ENCODE peak calls at places on chromosomes 1 and 21, in eight cellular contexts. V, D, O, L, J, U, W and H are unnamed samples.

GRCh38 chr1:23624440-23624839 is 65.1 kb upstream of the ID3 start:
- DNase-seq in V (no peak), D (no peak), O (no peak), L (no peak), J (no peak), U (no peak), W (no peak), H (no peak)

GRCh38 chr1:98278055-98278454 is 357.2 kb upstream of the DPYD start:
- DNase-seq in V (no peak), D (no peak), O (no peak), L (no peak), J (no peak), U (no peak), W (no peak), H (no peak)

GRCh38 chr1:162972768-162973167 is 96.4 kb upstream of the RGS4 start:
- DNase-seq in V (no peak), D (no peak), O (no peak), L (no peak), J (no peak), U (no peak), W (no peak), H (no peak)

GRCh38 chr1:156073740-156074139 is 8.5 kb downstream of the MEX3A start:
- DNase-seq in V (no peak), D (no peak), O (no peak), L (no peak), J (no peak), U (no peak), W (no peak), H (no peak)

GRCh38 chr1:113991467-113991997 is 12.3 kb downstream of the OLFML3 start:
- DNase-seq in V (no peak), D (no peak), O (no peak), L (no peak), J (no peak), U (no peak), W (no peak), H (no peak)

GRCh38 chr1:41018039-41018438 is 3.5 kb downstream of the SLFNL1 start:
- DNase-seq in V (no peak), D (no peak), O (no peak), L (no peak), J (no peak), U (no peak), W (no peak), H (no peak)

GRCh38 chr1:231590453-231591198 is 36.0 kb upstream of the DISC1 start:
- DNase-seq in V (peak), D (peak), O (no peak), L (peak), J (peak), U (no peak), W (no peak), H (peak)

GRCh38 chr1:111515291-111516007 is 12.0 kb upstream of the ADORA3 start:
- DNase-seq in V (no peak), D (peak), O (no peak), L (no peak), J (peak), U (no peak), W (no peak), H (peak)

GRCh38 chr1:217660353-217661062 is 29.4 kb downstream of the SPATA17 start:
- DNase-seq in V (peak), D (no peak), O (no peak), L (no peak), J (no peak), U (no peak), W (no peak), H (no peak)

GRCh38 chr1:16006552-16007485 is 2.8 kb downstream of the SRARP start:
- DNase-seq in V (peak), D (no peak), O (no peak), L (no peak), J (no peak), U (no peak), W (no peak), H (no peak)

GRCh38 chr1:202230939-202231645 is 37.5 kb downstream of the LGR6 start:
- DNase-seq in V (no peak), D (peak), O (no peak), L (no peak), J (no peak), U (no peak), W (no peak), H (no peak)

GRCh38 chr1:9078035-9078948 is 8.9 kb upstream of the SLC2A5 start:
- DNase-seq in V (no peak), D (no peak), O (no peak), L (no peak), J (no peak), U (no peak), W (no peak), H (no peak)

GRCh38 chr1:37561794-37562132 is 5.0 kb downstream of the DNALI1 start:
- DNase-seq in V (peak), D (no peak), O (peak), L (no peak), J (no peak), U (peak), W (no peak), H (no peak)

GRCh38 chr1:166999090-166999489 is 10.0 kb downstream of the MAEL start:
- DNase-seq in V (no peak), D (no peak), O (no peak), L (no peak), J (no peak), U (no peak), W (no peak), H (no peak)

GRCh38 chr21:46551636-46552241 is 53.1 kb downstream of the S100B start:
- DNase-seq in V (no peak), D (no peak), O (no peak), L (no peak), J (peak), U (no peak), W (peak), H (peak)

GRCh38 chr1:56417636-56418035 is 161.7 kb downstream of the PLPP3 start:
- DNase-seq in V (no peak), D (no peak), O (no peak), L (no peak), J (no peak), U (no peak), W (no peak), H (no peak)

GRCh38 chr1:178310685-178311105 is 186.1 kb downstream of the CLEC20A start:
- DNase-seq in V (peak), D (no peak), O (no peak), L (peak), J (no peak), U (peak), W (no peak), H (no peak)

DNA sequence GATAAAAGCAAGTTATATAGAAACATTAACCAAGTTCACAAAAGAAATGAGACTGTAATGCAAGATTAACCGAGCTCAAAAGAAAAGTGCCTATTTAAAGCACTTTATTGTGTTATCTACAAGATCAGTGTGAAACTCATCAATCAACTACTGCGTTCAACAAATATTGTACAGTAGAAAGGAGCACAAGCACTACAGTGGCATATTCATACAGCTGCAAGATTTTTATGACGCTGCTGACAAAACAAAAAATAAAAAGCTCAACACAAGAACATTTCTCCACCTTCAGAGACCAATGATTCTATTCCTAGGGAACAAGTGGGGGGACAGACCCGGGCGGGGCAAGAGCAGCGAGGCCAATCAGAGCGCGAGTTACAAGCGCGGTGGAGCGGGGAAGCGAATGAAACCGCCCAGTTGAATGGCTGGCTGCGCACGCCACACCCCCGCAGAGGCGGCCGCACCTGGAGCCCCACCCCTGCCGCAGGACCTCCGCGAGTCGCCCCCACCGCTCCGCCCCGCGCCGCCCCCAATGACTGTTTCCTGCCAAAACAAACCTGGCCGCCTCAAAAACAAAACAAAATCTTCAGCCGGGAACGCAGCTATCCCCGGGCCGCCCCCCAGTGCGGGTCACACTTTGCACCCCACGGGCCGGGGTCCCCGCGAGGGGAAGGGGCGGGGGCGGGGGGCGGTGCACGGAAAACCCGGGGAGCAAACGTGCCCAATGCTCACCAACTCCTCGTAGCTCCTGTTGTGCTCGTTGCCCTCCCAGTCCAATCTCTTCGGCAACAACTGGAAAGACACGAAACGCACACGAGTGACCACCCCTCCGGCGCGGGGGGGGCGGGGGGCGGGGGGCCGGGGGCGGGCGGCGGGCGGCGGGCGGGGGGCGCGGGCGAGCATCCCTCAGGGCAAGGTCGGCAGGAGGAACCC is 1.1 kb downstream of the BRWD1 start:
- DNase-seq in V (peak), D (peak), O (peak), L (peak), J (peak), U (peak), W (peak), H (peak)
- TF ChIP-seq POLR2AphosphoS5 in V (no peak), D (no peak), O (no peak), L (peak), J (peak), U (no peak), W (no peak), H (no peak)

DNA sequence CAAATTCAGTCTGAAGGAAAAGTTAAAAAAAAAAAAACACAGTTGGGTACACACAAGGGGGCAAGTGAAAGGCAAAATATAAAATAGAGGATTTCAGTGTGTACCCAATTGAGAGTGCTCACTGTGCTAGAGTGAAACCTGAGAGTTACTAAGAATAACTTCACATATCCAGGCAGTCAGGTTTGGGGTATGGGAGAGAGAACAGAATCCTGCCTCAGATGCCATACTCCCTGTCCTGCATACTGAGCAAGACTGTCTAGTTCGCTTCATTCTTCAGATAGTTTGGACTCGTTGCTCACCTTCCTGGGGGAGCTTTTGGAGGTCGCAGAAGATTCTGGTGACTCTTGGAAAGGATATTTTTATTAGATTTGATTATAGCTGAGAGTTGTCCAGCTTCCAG is 20.4 kb downstream of the CEP85 start:
- DNase-seq in V (no peak), D (no peak), O (no peak), L (no peak), J (no peak), U (no peak), W (no peak), H (no peak)
- TF ChIP-seq POLR2A in V (no peak), D (no peak), O (no peak), L (no peak), J (no peak), U (no peak), W (no peak), H (no peak)

DNA sequence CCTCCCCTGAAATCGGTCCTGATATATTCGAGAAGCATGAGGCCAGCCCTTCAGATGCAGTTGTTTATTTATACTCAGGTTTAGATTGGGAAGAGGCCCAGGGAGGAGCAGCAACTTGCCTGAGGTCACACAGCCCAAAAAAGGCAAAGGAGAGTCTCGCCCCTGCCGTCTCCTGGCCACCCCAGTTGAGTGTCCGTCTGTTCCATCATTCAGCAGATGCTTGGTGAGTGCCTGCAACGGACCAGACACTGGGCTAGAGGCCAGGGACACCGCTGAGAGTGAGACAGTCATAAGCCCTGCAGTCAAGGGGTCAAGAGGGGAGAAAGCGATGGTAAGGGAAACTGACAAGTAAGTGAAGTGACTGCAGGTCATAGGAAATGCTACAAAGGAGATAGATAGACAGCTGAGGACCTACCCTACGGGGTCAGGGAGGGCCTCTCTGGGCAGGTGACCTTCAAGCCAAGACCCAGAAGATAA is 15.4 kb upstream of the SELENON start:
- DNase-seq in V (no peak), D (no peak), O (no peak), L (no peak), J (no peak), U (no peak), W (no peak), H (no peak)
- TF ChIP-seq POLR2AphosphoS5 in V (no peak), D (no peak), O (no peak), L (no peak), J (no peak), U (no peak), W (no peak), H (no peak)

GRCh38 chr1:223682502-223682901 is 17.0 kb upstream of the CAPN8 start:
- DNase-seq in V (no peak), D (no peak), O (no peak), L (no peak), J (no peak), U (no peak), W (no peak), H (no peak)

GRCh38 chr1:223678841-223679240 is 13.3 kb upstream of the CAPN8 start:
- DNase-seq in V (no peak), D (no peak), O (no peak), L (no peak), J (no peak), U (no peak), W (no peak), H (no peak)

GRCh38 chr1:223684488-223684792 is 18.9 kb upstream of the CAPN8 start:
- DNase-seq in V (no peak), D (no peak), O (no peak), L (no peak), J (no peak), U (no peak), W (no peak), H (no peak)

GRCh38 chr1:223680188-223680587 is 14.7 kb upstream of the CAPN8 start:
- DNase-seq in V (no peak), D (no peak), O (no peak), L (no peak), J (no peak), U (no peak), W (no peak), H (no peak)

DNA sequence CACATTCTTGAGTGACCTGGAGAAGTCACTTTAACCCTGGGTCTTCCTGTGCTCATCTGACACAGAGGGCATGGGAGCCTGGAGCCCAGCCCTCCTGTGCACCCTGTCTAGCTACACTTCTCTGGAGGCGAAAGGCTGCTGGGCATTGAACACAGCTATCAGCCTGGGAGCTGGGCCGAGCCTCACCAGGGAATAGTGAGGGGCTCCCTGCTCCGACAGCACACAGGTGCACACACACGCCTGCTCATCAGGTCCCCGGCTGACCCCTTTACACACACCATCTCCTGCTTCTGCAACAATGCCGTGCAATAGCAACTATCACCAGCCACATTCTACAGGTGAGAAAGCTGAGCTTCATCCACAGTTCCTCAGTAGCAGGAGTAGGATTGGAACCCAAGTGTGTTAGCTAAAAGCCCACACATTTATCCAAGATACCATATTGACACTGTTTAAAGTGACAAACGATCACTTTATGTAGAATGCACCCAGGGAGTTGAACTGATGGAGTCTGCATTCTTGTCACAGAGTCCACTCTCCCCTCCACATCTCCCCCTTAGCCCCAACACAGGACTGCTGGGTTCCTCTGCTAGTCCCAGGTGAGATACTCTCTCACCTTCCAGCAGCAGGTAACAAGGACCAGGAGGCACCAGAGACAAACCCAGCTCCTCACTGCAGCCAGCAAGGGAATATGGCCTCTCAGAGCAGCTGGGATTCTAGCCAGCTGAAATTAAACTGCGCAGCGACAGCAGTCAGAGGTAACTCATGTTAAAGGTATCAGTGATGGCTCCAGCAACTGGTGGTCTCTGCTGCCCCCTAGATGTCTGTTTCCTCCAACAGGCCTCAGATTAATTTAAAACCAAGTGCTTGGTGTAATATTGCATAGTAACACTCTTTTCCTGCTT is 18.3 kb upstream of the CAPN8 start:
- DNase-seq in V (no peak), D (peak), O (no peak), L (peak), J (peak), U (no peak), W (peak), H (no peak)
- TF ChIP-seq POLR2A in V (no peak), D (no peak), O (no peak), L (no peak), J (no peak), U (no peak), W (no peak), H (no peak)

DNA sequence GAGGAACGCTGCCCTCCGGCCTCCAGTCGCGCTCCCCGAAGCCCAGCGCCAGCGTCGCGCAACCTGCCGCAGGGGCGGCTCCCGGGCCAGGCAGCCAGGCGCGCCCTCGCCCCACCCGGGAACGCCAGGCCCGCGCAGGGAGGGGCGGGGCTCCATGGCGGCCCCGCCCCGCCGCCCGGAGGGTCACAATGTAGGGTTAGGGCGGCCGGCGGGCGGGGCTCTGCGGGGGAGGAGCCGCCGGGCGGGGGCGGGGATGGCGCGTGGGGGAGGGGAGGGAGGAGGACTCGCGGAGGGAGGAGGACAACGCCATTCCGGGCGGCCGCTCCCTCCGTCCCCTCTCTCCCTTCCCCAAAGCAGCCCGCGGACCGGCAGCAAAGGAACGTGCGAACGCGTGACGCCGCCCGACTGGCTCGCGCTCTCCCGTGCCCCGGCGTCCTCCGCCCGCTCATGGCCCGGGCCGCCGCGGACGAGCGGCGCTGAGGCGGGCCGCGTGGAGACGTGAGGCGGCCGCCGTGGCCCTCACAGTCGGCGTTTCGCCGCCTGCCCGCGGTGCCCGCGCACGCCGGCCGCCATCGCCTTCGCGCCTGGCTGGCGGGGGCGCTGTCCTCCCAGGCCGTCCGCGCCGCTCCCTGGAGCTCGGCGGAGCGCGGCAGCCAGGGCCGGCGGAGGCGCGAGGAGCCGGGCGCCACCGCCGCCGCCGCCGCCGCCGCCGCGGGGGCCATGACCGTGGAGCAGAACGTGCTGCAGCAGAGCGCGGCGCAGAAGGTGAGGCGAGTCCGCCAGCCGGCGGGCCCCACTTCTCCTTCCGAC is at the start of gene USP25:
- DNase-seq in V (peak), D (peak), O (peak), L (peak), J (peak), U (peak), W (peak), H (peak)
- TF ChIP-seq POLR2AphosphoS5 in V (peak), D (peak), O (peak), L (peak), J (peak), U (peak), W (peak), H (peak)